ENCODE peak calls at places on chromosomes 16 and 17, in nine cellular contexts. R, U, Y, W, E, S, N, L and K are unnamed samples.

GRCh38 chr16:70267516-70267915 is 15.8 kb upstream of the EXOSC6 start:
- DNase-seq in E (no peak), W (peak; percentile 30), N (peak; percentile 30), S (no peak), U (no peak), L (no peak), Y (peak; percentile 50), R (no peak), K (peak; percentile 60)

GRCh38 chr16:6335072-6335471 is 997.6 kb upstream of the RBFOX1 start:
- DNase-seq in R (no peak), L (no peak), N (peak; percentile 12), E (no peak), U (no peak), W (peak; percentile 3), Y (no peak), S (no peak), K (no peak)

GRCh38 chr17:65099941-65100315 is 37.2 kb upstream of the RGS9 start:
- DNase-seq in N (peak; percentile 92), U (peak; percentile 69), L (peak; percentile 79), E (no peak), Y (peak; percentile 85), S (peak; percentile 69), R (peak; percentile 85), W (peak; percentile 49), K (peak; percentile 55)

GRCh38 chr17:56918916-56919315 is 5.1 kb upstream of the TRIM25 start:
- DNase-seq in S (no peak), W (no peak), N (no peak), E (no peak), Y (peak; percentile 53), L (no peak), R (no peak), U (no peak), K (no peak)

GRCh38 chr16:57600952-57601580 is 27.4 kb upstream of the ADGRG1 start:
- DNase-seq in R (no peak), L (no peak), Y (no peak), S (no peak), U (no peak), N (no peak), E (no peak), W (no peak), K (no peak)

GRCh38 chr17:55320594-55321506 is 56.1 kb downstream of the HLF start:
- DNase-seq in U (no peak), R (no peak), S (no peak), L (no peak), W (no peak), Y (no peak), N (no peak), E (no peak), K (no peak)

GRCh38 chr17:50529849-50530248 is 2.7 kb upstream of the EPN3 start:
- DNase-seq in E (no peak), R (no peak), S (no peak), N (no peak), Y (no peak), U (no peak), W (no peak), L (no peak), K (no peak)

GRCh38 chr16:2276501-2277195 is 8.7 kb upstream of the RNPS1 start:
- DNase-seq in R (no peak), Y (no peak), W (no peak), U (no peak), L (no peak), E (no peak), N (no peak), S (no peak), K (no peak)